ENCODE peak calls at places on chromosomes 5 and 9, in nine cellular contexts. R is WTC11, F is HCT116, K is K562, Z is GM12878, T is endothelial cell of umbilical vein, E is HepG2, Y is SK-N-SH, D is H1. H is an unnamed sample.

GRCh38 chr9:138097501-138097991 is 220.0 kb downstream of the CACNA1B start:
- DNase-seq in R (peak), F (no peak), K (no peak), Z (no peak), T (no peak), E (no peak), Y (peak), D (no peak), H (no peak)

GRCh38 chr5:81856948-81857928 is 106.3 kb upstream of the SSBP2 start:
- DNase-seq in R (peak), F (no peak), K (no peak), Z (no peak), T (peak), E (no peak), Y (peak), D (no peak), H (peak)

GRCh38 chr5:757346-757930 is 27.1 kb downstream of the ZDHHC11B start:
- DNase-seq in R (no peak), F (no peak), K (no peak), Z (no peak), T (no peak), E (no peak), Y (no peak), D (no peak), H (no peak)

GRCh38 chr9:124522121-124523098 is 15.2 kb upstream of the NR5A1 start:
- DNase-seq in R (peak), F (peak), K (no peak), Z (no peak), T (no peak), E (no peak), Y (no peak), D (no peak), H (peak)

GRCh38 chr5:61953913-61954312 is 352.1 kb upstream of the KIF2A start:
- DNase-seq in R (no peak), F (no peak), K (no peak), Z (no peak), T (no peak), E (no peak), Y (no peak), D (no peak), H (no peak)

GRCh38 chr9:106745457-106745856 is 117.5 kb upstream of the ZNF462 start:
- DNase-seq in R (no peak), F (no peak), K (no peak), Z (no peak), T (no peak), E (no peak), Y (no peak), D (no peak), H (no peak)

GRCh38 chr9:122135529-122135859 is 24.1 kb downstream of the NDUFA8 start:
- DNase-seq in R (no peak), F (no peak), K (no peak), Z (no peak), T (no peak), E (no peak), Y (no peak), D (no peak), H (no peak)

GRCh38 chr9:134211811-134212460 is 47.6 kb upstream of the RNU6ATAC start:
- DNase-seq in R (no peak), F (no peak), K (no peak), Z (no peak), T (no peak), E (no peak), Y (peak), D (no peak), H (no peak)

GRCh38 chr9:99445377-99445891 is 223.4 kb downstream of the SEC61B start:
- DNase-seq in R (no peak), F (no peak), K (no peak), Z (no peak), T (no peak), E (no peak), Y (no peak), D (no peak), H (peak)

GRCh38 chr5:116876240-116876840 is 301.7 kb upstream of the SEMA6A start:
- DNase-seq in R (no peak), F (no peak), K (no peak), Z (no peak), T (no peak), E (no peak), Y (no peak), D (no peak), H (no peak)
- TF ChIP-seq MAX in R (no peak), F (no peak), K (no peak), Z (no peak), T (no peak), E (no peak), Y (no peak), D (no peak), H (no peak)

GRCh38 chr5:153618857-153619256 is 128.4 kb downstream of the GRIA1 start:
- DNase-seq in R (no peak), F (no peak), K (peak), Z (no peak), T (peak), E (no peak), Y (no peak), D (no peak), H (no peak)
- TF ChIP-seq MAX in R (no peak), F (no peak), K (no peak), Z (no peak), T (no peak), E (no peak), Y (no peak), D (no peak), H (no peak)

GRCh38 chr5:78540335-78541057 is 108.1 kb downstream of the LHFPL2 start:
- DNase-seq in R (no peak), F (no peak), K (no peak), Z (no peak), T (no peak), E (no peak), Y (no peak), D (no peak), H (no peak)

GRCh38 chr5:78536797-78537196 is 111.8 kb downstream of the LHFPL2 start:
- DNase-seq in R (no peak), F (no peak), K (no peak), Z (no peak), T (no peak), E (no peak), Y (no peak), D (no peak), H (no peak)

GRCh38 chr5:78538240-78538850 is 110.2 kb downstream of the LHFPL2 start:
- DNase-seq in R (no peak), F (no peak), K (no peak), Z (no peak), T (no peak), E (no peak), Y (no peak), D (no peak), H (no peak)

GRCh38 chr5:78537406-78537805 is 111.2 kb downstream of the LHFPL2 start:
- DNase-seq in R (no peak), F (no peak), K (no peak), Z (no peak), T (no peak), E (no peak), Y (no peak), D (no peak), H (no peak)

DNA sequence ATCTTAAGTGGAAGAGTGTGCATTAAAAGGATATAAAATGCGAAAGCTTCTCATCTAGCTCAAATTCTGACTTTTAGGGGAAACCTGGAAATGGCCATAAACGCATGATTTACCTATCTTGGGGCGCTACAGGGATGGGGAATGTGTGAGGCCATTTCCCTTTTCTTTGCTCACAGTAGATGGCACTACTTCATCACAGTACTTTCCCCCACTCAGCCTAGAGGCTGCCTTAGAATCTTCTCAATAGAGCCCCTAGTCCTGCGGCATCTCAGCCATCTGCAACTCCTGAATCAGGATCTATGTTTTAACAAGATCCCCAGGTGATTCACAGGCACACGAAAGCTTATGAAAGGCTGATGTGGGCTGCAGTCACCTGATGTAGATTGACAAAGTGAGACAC is 110.8 kb downstream of the LHFPL2 start:
- DNase-seq in R (peak), F (no peak), K (peak), Z (no peak), T (peak), E (peak), Y (peak), D (no peak), H (peak)
- TF ChIP-seq MAX in R (no peak), F (no peak), K (no peak), Z (no peak), T (no peak), E (no peak), Y (no peak), D (no peak), H (no peak)

GRCh38 chr9:1606253-1606652 is 408.9 kb upstream of the SMARCA2 start:
- DNase-seq in R (no peak), F (no peak), K (no peak), Z (no peak), T (no peak), E (no peak), Y (no peak), D (no peak), H (no peak)

GRCh38 chr9:1599961-1600360 is 415.2 kb upstream of the SMARCA2 start:
- DNase-seq in R (no peak), F (no peak), K (no peak), Z (no peak), T (no peak), E (no peak), Y (no peak), D (no peak), H (no peak)

GRCh38 chr9:1604942-1605560 is 410.1 kb upstream of the SMARCA2 start:
- DNase-seq in R (no peak), F (no peak), K (no peak), Z (peak), T (no peak), E (peak), Y (peak), D (no peak), H (peak)
- TF ChIP-seq MAX in R (no peak), F (no peak), K (no peak), Z (no peak), T (no peak), E (no peak), Y (no peak), D (no peak), H (no peak)

DNA sequence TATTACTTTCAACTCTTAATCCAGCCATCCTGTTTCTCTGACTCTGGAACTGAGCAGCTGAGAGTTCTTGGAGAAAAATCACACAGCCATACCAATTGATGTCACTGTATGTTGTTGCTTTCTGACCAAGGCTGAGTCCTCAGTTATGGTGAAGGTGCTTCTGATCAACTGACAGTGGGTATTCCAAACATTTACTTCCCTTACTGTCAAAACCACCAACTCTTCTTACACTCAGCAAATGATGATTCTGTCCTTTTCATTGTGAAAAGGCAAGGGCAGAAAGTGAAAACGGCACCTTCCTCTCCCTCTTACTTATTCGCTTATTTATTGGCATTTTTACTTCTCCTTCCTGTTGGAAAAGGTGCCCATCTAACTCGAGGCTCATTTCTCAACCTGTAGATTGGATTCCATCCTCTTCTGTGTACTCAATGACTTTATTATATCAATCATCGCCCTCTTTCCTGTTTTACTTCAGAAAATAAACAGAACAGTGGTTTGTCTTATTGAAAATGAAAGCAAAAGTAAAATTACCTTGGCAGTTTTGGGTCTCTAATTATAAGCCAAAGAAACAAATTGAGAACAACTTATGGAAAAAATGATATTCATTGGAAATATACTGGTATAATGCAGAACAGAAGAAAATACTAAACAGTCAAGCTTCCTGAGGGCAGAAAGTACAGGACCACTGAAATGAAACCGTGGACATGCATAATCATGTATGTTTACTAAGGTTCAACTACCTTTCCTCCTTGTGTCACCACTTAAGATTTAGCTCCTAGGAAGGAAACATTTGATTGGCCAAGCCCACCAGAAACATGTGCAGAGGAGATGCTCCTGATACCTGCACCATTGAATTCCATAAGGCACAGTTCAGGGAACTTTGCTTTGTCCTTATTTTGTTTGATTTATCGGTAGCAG is 104.5 kb upstream of the CHD1 start:
- DNase-seq in R (no peak), F (no peak), K (no peak), Z (no peak), T (peak), E (no peak), Y (no peak), D (no peak), H (no peak)
- TF ChIP-seq MAX in R (no peak), F (no peak), K (no peak), Z (no peak), T (no peak), E (no peak), Y (no peak), D (no peak), H (no peak)

GRCh38 chr5:181221792-181222629 is 1.1 kb upstream of the TRIM41 start:
- DNase-seq in R (peak), F (peak), K (no peak), Z (peak), T (peak), E (peak), Y (peak), D (peak), H (peak)
- TF ChIP-seq MAX in R (peak), F (no peak), K (peak), Z (peak), T (peak), E (no peak), Y (peak), D (peak), H (peak)

DNA sequence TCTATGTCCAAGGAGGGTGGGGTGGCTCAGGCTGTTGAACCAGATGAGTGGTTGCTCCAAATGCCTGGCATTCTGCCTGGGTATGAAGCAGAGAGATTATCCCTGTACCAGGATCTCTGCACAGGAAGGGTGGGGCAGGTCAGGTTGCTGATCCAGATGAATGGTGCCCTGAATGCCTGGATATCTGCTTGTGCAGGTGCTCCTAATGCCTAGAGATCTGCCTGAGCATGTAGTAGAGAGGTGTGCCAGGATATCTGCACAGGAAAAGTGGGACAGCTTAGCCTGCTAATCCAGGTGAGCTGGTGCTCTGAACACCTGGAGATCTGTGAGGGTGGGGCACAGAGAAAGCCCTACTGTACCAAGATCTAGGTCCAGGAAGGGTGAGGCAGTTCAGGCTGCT is 189.6 kb upstream of the DMRTA1 start:
- DNase-seq in R (no peak), F (no peak), K (no peak), Z (no peak), T (no peak), E (no peak), Y (no peak), D (no peak), H (no peak)
- TF ChIP-seq MAX in R (no peak), F (no peak), K (no peak), Z (no peak), T (no peak), E (no peak), Y (no peak), D (no peak), H (no peak)

GRCh38 chr9:95264954-95265615 is 52.4 kb downstream of the FANCC start:
- DNase-seq in R (no peak), F (no peak), K (peak), Z (no peak), T (peak), E (no peak), Y (no peak), D (no peak), H (peak)

GRCh38 chr9:95266649-95267048 is 50.9 kb downstream of the FANCC start:
- DNase-seq in R (no peak), F (no peak), K (no peak), Z (peak), T (no peak), E (no peak), Y (no peak), D (no peak), H (no peak)

GRCh38 chr9:95265960-95266359 is 51.5 kb downstream of the FANCC start:
- DNase-seq in R (no peak), F (no peak), K (no peak), Z (no peak), T (no peak), E (no peak), Y (no peak), D (no peak), H (no peak)

GRCh38 chr9:95270790-95271189 is 46.7 kb downstream of the FANCC start:
- DNase-seq in R (no peak), F (no peak), K (no peak), Z (no peak), T (no peak), E (no peak), Y (no peak), D (no peak), H (no peak)

GRCh38 chr9:95268681-95269080 is 48.8 kb downstream of the FANCC start:
- DNase-seq in R (peak), F (peak), K (no peak), Z (no peak), T (peak), E (peak), Y (peak), D (no peak), H (peak)
- TF ChIP-seq MAX in R (no peak), F (no peak), K (no peak), Z (no peak), T (no peak), E (no peak), Y (no peak), D (no peak), H (no peak)

GRCh38 chr5:160083012-160083436 is 36.2 kb downstream of the PWWP2A start:
- DNase-seq in R (no peak), F (no peak), K (no peak), Z (no peak), T (peak), E (no peak), Y (no peak), D (no peak), H (no peak)
- TF ChIP-seq MAX in R (no peak), F (no peak), K (no peak), Z (no peak), T (no peak), E (no peak), Y (peak), D (no peak), H (no peak)

H was measured in A549.